ENCODE peak calls at places on chromosomes 6 and 20, in seven cellular contexts. P is HFF-Myc, M is lower leg skin, F is brain microvascular endothelial cell, A is dorsolateral prefrontal cortex, C is mucosa of descending colon, H is A549. D is an unnamed sample.

GRCh38 chr20:22763257-22763906 is 179.0 kb upstream of the FOXA2 start:
- DNase-seq in C (no peak), H (peak), A (no peak), M (no peak), F (peak), P (no peak), D (no peak)

GRCh38 chr6:72826744-72827438 is 205.0 kb downstream of the KCNQ5 start:
- DNase-seq in F (peak), H (no peak), A (no peak), C (no peak), M (no peak), P (no peak), D (no peak)

GRCh38 chr20:44917399-44917798 is 7.5 kb downstream of the PABPC1L start:
- DNase-seq in A (no peak), P (no peak), C (no peak), F (no peak), H (no peak), M (no peak), D (no peak)

GRCh38 chr6:62805431-62805830 is 405.8 kb upstream of the FKBP1C start:
- DNase-seq in C (no peak), M (no peak), A (no peak), H (no peak), F (no peak), P (no peak), D (no peak)

GRCh38 chr6:155327326-155328073 is 13.2 kb upstream of the TFB1M start:
- DNase-seq in C (peak), H (peak), A (no peak), F (peak), M (peak), P (peak), D (peak)

GRCh38 chr6:55023231-55023630 is 151.1 kb upstream of the HCRTR2 start:
- DNase-seq in C (no peak), F (no peak), P (no peak), A (no peak), H (no peak), M (no peak), D (no peak)

GRCh38 chr20:52457826-52458225 is 266.2 kb upstream of the ZFP64 start:
- DNase-seq in P (no peak), A (no peak), F (no peak), C (no peak), H (no peak), M (no peak), D (no peak)

GRCh38 chr6:31038559-31038958 is 28.3 kb downstream of the MUC22 start:
- DNase-seq in F (no peak), H (no peak), M (no peak), A (no peak), P (no peak), C (no peak), D (no peak)

GRCh38 chr6:153790048-153790447 is 249.0 kb upstream of the OPRM1 start:
- DNase-seq in C (peak), H (peak), M (no peak), F (peak), P (peak), A (no peak), D (no peak)

GRCh38 chr6:71478834-71479541 is 190.4 kb downstream of the OGFRL1 start:
- DNase-seq in H (no peak), M (no peak), C (no peak), A (no peak), F (peak), P (peak), D (peak)

GRCh38 chr6:53014744-53015143 is 19.7 kb upstream of the GSTA4 start:
- DNase-seq in H (no peak), C (no peak), P (no peak), M (no peak), A (no peak), F (no peak), D (no peak)

GRCh38 chr6:46819561-46819960 is 26.4 kb downstream of the MEP1A start:
- DNase-seq in H (no peak), P (no peak), C (no peak), M (no peak), F (no peak), A (no peak), D (no peak)

GRCh38 chr20:5073154-5074049 is 46.4 kb downstream of the PCNA start:
- DNase-seq in M (peak), F (peak), H (peak), C (peak), P (no peak), A (peak), D (no peak)

GRCh38 chr6:4059115-4059777 is 19.7 kb downstream of the FAM217A start:
- DNase-seq in C (no peak), M (no peak), H (peak), A (no peak), P (peak), F (peak), D (peak)

GRCh38 chr6:88650029-88650619 is 313.3 kb downstream of the RNGTT start:
- DNase-seq in H (no peak), A (no peak), F (peak), C (no peak), P (peak), M (no peak), D (peak)

GRCh38 chr6:158787395-158787794 is 31.8 kb downstream of the EZR start:
- DNase-seq in P (no peak), M (peak), A (no peak), F (no peak), C (no peak), H (no peak), D (no peak)

GRCh38 chr6:111725446-111726112 is 119.9 kb upstream of the TRAF3IP2 start:
- DNase-seq in C (no peak), M (no peak), F (no peak), P (no peak), H (no peak), A (no peak), D (no peak)

GRCh38 chr6:53926505-53926904 is 131.7 kb downstream of the LRRC1 start:
- DNase-seq in C (no peak), P (no peak), H (no peak), M (no peak), A (no peak), F (peak), D (no peak)

GRCh38 chr6:170367241-170367640 is 60.7 kb downstream of the FAM120B start:
- DNase-seq in F (no peak), C (no peak), P (no peak), M (no peak), A (no peak), H (no peak), D (no peak)

GRCh38 chr20:15191082-15191723 is 853.8 kb upstream of the FLRT3 start:
- DNase-seq in M (no peak), P (no peak), F (no peak), A (no peak), C (no peak), H (no peak), D (no peak)

GRCh38 chr6:145815875-145816274 is 1.3 kb upstream of the FBXO30 start:
- DNase-seq in F (no peak), C (no peak), P (no peak), A (no peak), M (no peak), H (no peak), D (no peak)

GRCh38 chr6:18115356-18115755 is 7.1 kb downstream of the NHLRC1 start:
- DNase-seq in P (no peak), C (no peak), F (no peak), A (no peak), H (no peak), M (no peak), D (no peak)

GRCh38 chr6:122718616-122719015 is 60.9 kb upstream of the FABP7 start:
- DNase-seq in F (no peak), M (no peak), H (no peak), P (no peak), C (no peak), A (no peak), D (no peak)

GRCh38 chr6:150074651-150075416 is 5.9 kb upstream of the ULBP3 start:
- DNase-seq in F (no peak), P (no peak), H (no peak), C (no peak), M (no peak), A (no peak), D (no peak)

GRCh38 chr20:55186228-55186627 is 710.8 kb downstream of the DOK5 start:
- DNase-seq in H (no peak), A (no peak), P (no peak), C (no peak), F (no peak), M (no peak), D (no peak)

GRCh38 chr6:38262609-38263008 is 377.1 kb downstream of the BTBD9 start:
- DNase-seq in M (no peak), C (no peak), A (no peak), P (no peak), H (no peak), F (peak), D (no peak)

GRCh38 chr6:169229611-169230321 is 23.9 kb downstream of the THBS2 start:
- DNase-seq in A (no peak), P (no peak), H (no peak), C (no peak), F (no peak), M (no peak), D (no peak)

GRCh38 chr20:57693002-57693582 is 16.7 kb downstream of the PMEPA1 start:
- DNase-seq in H (no peak), F (no peak), P (no peak), C (peak), M (no peak), A (no peak), D (no peak)

GRCh38 chr6:165692106-165692653 is 29.1 kb upstream of the PDE10A start:
- DNase-seq in A (no peak), P (no peak), F (peak), H (no peak), C (no peak), M (no peak), D (no peak)

GRCh38 chr6:7590918-7591302 is 912 bp downstream of the SNRNP48 start:
- DNase-seq in C (peak), P (no peak), F (no peak), M (no peak), A (no peak), H (no peak), D (no peak)

GRCh38 chr6:7591770-7592169 is 1.8 kb downstream of the SNRNP48 start:
- DNase-seq in A (no peak), C (no peak), F (no peak), M (no peak), P (no peak), H (no peak), D (no peak)

GRCh38 chr6:7587631-7588100 is 2.3 kb upstream of the SNRNP48 start:
- DNase-seq in P (no peak), H (no peak), C (peak), A (no peak), M (no peak), F (peak), D (peak)

GRCh38 chr6:7589949-7590917 is at the start of gene SNRNP48:
- DNase-seq in C (peak), P (peak), A (peak), M (peak), F (peak), H (peak), D (peak)

DNA sequence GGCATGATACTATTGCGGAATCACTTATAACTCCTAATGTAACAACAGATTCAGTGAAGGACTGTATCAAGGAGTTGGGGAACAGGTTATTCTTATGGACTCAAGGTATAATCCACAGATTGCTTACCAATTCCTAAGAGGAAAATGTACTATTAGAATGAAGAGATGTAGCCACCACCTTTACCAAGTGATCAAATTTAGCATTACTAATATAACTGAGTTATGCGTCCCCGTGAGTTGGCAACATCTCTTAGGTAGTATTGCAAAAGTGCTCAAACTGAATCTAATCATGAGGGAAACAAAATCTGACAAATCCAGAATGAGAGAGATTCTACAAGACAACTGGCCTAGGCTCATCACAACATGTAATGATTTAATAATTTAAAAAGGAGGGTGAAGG is 777 bp upstream of the SNRNP48 start:
- DNase-seq in A (no peak), H (no peak), M (no peak), P (no peak), C (no peak), F (no peak), D (no peak)
- H3K4me3 ChIP-seq in A (peak), H (no peak), M (no peak), P (no peak), C (no peak), F (no peak), D (no peak)

GRCh38 chr6:157571269-157571668 is 190.3 kb downstream of the ZDHHC14 start:
- DNase-seq in A (no peak), M (no peak), C (no peak), F (no peak), P (no peak), H (no peak), D (no peak)
- TF ChIP-seq CTCF in A (no peak), M (no peak), C (no peak), F (no peak), P (no peak), H (no peak), D (no peak)

DNA sequence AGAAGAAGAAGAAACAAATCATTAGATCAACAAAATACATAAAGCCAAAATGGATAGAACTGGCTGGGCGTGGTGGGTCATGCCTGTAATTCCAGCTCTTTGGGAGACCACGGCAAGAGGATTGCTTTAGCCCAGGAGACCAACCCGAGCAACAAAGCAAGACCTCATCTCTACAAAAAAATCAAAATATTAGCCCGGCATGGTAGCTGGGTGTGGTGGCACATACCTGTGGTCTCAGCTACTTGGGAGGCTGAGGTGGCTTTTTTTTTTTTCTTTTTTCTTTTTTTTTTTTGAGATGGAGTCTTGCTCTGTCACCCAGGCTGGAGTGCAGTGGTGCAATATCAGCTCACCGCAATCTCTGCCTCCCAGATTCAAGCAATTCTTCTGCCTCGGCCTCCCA is 21.5 kb downstream of the NINL start:
- DNase-seq in M (no peak), C (no peak), F (no peak), A (no peak), H (no peak), P (no peak), D (no peak)
- H3K4me3 ChIP-seq in M (no peak), C (no peak), F (no peak), A (no peak), H (no peak), P (no peak), D (no peak)

GRCh38 chr6:42396720-42397119 is 55.0 kb downstream of the TRERF1 start:
- DNase-seq in M (peak), H (no peak), A (no peak), P (no peak), C (no peak), F (no peak), D (no peak)
- TF ChIP-seq CTCF in M (no peak), H (no peak), A (no peak), P (no peak), C (no peak), F (peak), D (no peak)

GRCh38 chr6:1314617-1315016 is 2.7 kb downstream of the FOXQ1 start:
- DNase-seq in M (no peak), P (no peak), C (no peak), H (no peak), A (no peak), F (no peak), D (no peak)

GRCh38 chr6:1317302-1317815 is 5.5 kb downstream of the FOXQ1 start:
- DNase-seq in F (no peak), P (no peak), C (no peak), A (no peak), M (no peak), H (no peak), D (no peak)

GRCh38 chr6:1316482-1317220 is 4.8 kb downstream of the FOXQ1 start:
- DNase-seq in C (peak), M (no peak), H (no peak), F (no peak), A (no peak), P (no peak), D (no peak)

GRCh38 chr6:1315201-1315559 is 3.3 kb downstream of the FOXQ1 start:
- DNase-seq in M (no peak), P (no peak), A (no peak), H (no peak), C (no peak), F (no peak), D (no peak)

DNA sequence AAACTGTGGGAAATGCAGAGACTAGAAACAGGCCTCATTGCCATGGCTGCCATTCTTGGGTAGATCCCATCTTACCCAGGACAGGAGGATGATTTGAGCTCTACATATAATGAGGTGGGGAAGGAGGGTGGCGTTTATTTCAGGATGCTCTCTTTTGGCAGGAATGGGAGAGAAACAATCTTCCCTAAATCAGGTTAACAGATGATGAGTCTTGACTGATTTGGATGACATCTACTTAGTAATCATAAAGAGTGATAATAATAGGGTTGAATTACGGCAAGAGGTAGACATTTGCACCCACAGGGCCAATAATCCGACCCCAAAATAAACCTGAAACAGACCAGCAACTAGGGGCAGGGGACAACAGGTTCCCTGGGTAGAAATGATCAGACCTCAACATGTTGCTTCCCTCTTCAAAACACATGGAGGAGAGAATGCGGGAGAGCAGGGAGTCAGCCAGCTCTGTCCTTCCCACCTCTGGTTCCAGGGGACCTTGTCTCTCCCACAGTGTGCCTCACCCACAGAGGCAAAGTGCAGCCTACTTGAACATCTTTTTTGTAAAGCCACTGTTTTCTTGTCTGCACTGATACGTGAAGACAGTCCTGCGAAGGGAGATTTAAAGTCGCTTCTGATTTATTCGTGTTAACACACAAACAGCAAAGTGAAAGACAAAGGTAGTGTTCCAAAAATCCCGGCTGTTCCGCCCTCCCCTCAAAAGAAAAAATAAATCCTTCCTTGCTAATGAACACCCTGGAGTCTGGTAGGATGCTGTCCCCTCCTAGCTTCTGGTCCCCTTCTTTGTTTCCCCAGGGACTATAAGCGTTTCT is 3.9 kb downstream of the FOXQ1 start:
- DNase-seq in F (no peak), A (no peak), P (no peak), H (no peak), M (no peak), C (no peak), D (no peak)
- H3K4me3 ChIP-seq in F (no peak), A (peak), P (peak), H (peak), M (no peak), C (no peak), D (peak)

GRCh38 chr20:4062721-4063606 is 47.6 kb upstream of the RNF24 start:
- DNase-seq in A (no peak), C (no peak), M (no peak), P (no peak), F (no peak), H (no peak), D (no peak)

GRCh38 chr20:4066551-4066950 is 51.2 kb upstream of the RNF24 start:
- DNase-seq in F (no peak), A (no peak), P (no peak), M (peak), H (no peak), C (no peak), D (no peak)

GRCh38 chr20:4063631-4064030 is 48.3 kb upstream of the RNF24 start:
- DNase-seq in A (no peak), H (no peak), C (no peak), P (no peak), M (no peak), F (peak), D (no peak)

GRCh38 chr20:4065405-4065841 is 50.1 kb upstream of the RNF24 start:
- DNase-seq in M (peak), C (no peak), H (no peak), A (no peak), P (no peak), F (peak), D (peak)

DNA sequence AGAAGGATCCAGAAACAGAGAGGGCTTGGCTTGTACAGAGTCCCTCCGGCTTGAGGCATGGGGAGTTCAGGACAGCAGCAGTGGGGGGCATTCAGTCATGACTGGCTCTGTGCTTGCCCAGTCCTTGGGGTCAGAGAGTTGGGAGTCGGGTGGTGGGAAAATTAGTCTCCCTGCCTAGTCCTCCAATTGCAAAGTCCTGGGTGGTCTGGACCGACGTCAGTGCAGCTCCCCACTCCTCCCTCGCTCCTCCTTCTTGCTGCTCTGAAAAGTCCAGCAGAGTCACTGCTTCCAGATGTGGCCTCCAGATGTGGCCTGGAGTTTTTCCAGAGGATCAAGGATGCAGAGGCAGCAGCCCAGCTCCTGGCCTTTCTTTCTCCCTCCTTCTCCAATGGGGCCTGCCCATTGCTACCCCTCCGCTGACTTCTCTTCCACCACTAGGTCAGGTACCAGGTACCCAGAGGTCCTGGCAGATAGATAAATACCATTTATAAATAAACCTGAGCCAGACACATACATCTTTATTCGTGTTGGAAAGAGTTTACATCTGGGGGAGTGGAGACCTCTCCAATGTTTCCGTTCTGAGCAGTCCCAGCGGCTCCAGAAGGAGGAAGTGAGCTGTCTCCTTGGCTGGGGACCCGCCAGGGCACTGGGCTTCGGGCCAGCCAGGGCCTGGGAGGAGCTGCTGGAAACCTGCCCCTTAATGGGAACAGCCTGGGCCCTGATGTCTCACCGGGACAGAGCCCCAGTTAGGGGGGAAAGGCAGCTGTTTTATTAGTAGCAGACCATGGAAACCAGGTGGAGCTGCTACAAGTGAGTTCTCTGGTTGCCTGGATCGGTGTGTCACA is 49.0 kb upstream of the RNF24 start:
- DNase-seq in F (peak), C (peak), M (peak), P (peak), A (peak), H (peak), D (no peak)
- TF ChIP-seq CTCF in F (peak), C (no peak), M (no peak), P (no peak), A (no peak), H (no peak), D (no peak)